ENCODE peak calls at places on chromosomes 2 and 18, in six cellular contexts. M is stimulated activated CD4-positive, alpha-beta T cell treated with anti-CD3 and anti-CD28 coated beads, Interleukin-12 subunit alpha, Interleukin-12 subunit beta, amount 100 ng/mL, for 4 hours; J is fibroblast of pulmonary artery; A is activated CD8-positive, alpha-beta memory T cell treated with anti-CD3 and anti-CD28 coated beads for 48 hours; V is fibroblast of the aortic adventitia; S is uterus. Z is an unnamed sample.

GRCh38 chr2:98484121-98484557 is 39.5 kb downstream of the INPP4A start:
- DNase-seq in M (no peak), J (no peak), A (no peak), V (no peak), S (no peak), Z (no peak)

GRCh38 chr2:148704247-148704646 is 59.7 kb downstream of the EPC2 start:
- DNase-seq in M (no peak), J (no peak), A (no peak), V (no peak), S (no peak), Z (no peak)

GRCh38 chr2:198890490-198890889 is 567.2 kb downstream of the SATB2 start:
- DNase-seq in M (no peak), J (no peak), A (no peak), V (no peak), S (no peak), Z (no peak)

GRCh38 chr2:234290671-234291070 is 206.2 kb downstream of the ARL4C start:
- DNase-seq in M (peak; percentile 60), J (no peak), A (no peak), V (no peak), S (no peak), Z (no peak)

GRCh38 chr18:13813271-13813849 is 10.6 kb upstream of the MC5R start:
- DNase-seq in M (peak; percentile 51), J (peak; percentile 68), A (no peak), V (peak; percentile 68), S (peak; percentile 23), Z (no peak)

GRCh38 chr18:75977069-75977468 is 518.0 kb downstream of the ZNF516 start:
- DNase-seq in M (no peak), J (no peak), A (no peak), V (no peak), S (no peak), Z (no peak)

GRCh38 chr2:140117371-140117770 is 1337.2 kb upstream of the NXPH2 start:
- DNase-seq in M (no peak), J (no peak), A (no peak), V (no peak), S (no peak), Z (no peak)

GRCh38 chr2:222993920-222994650 is 57.9 kb upstream of the KCNE4 start:
- DNase-seq in M (no peak), J (peak; percentile 96), A (no peak), V (peak; percentile 99), S (peak; percentile 95), Z (no peak)

GRCh38 chr18:629303-630150 is 27.9 kb upstream of the TYMS start:
- DNase-seq in M (no peak), J (peak; percentile 23), A (no peak), V (no peak), S (no peak), Z (no peak)

GRCh38 chr2:109499549-109499948 is 114.2 kb downstream of the SEPTIN10 start:
- DNase-seq in M (no peak), J (no peak), A (no peak), V (peak; percentile 12), S (no peak), Z (no peak)

GRCh38 chr2:56741601-56742102 is 557.9 kb downstream of the CCDC85A start:
- DNase-seq in M (no peak), J (peak; percentile 92), A (no peak), V (peak; percentile 88), S (peak; percentile 46), Z (no peak)

GRCh38 chr2:85893428-85894258 is 4.9 kb upstream of the ST3GAL5 start:
- DNase-seq in M (no peak), J (peak; percentile 79), A (no peak), V (peak; percentile 68), S (no peak), Z (no peak)

GRCh38 chr2:30127016-30127893 is 19.6 kb upstream of the YPEL5 start:
- DNase-seq in M (no peak), J (peak; percentile 15), A (no peak), V (peak; percentile 69), S (no peak), Z (no peak)

GRCh38 chr2:226127682-226128081 is 671.9 kb downstream of the IRS1 start:
- DNase-seq in M (no peak), J (no peak), A (no peak), V (no peak), S (no peak), Z (no peak)

GRCh38 chr2:133293544-133294270 is 274.6 kb downstream of the NCKAP5 start:
- DNase-seq in M (no peak), J (peak; percentile 2), A (no peak), V (peak; percentile 19), S (no peak), Z (no peak)

GRCh38 chr2:68251855-68252406 is 401 bp downstream of the PPP3R1 start:
- DNase-seq in M (peak; percentile 45), J (no peak), A (no peak), V (no peak), S (peak; percentile 33), Z (no peak)

GRCh38 chr2:112821142-112821541 is 15.4 kb downstream of the IL1B start:
- DNase-seq in M (no peak), J (no peak), A (peak; percentile 26), V (no peak), S (no peak), Z (no peak)

GRCh38 chr2:241063093-241063551 is 39.0 kb downstream of the MTERF4 start:
- DNase-seq in M (no peak), J (no peak), A (no peak), V (no peak), S (no peak), Z (no peak)

GRCh38 chr2:157076526-157077161 is 180.9 kb upstream of the GALNT5 start:
- DNase-seq in M (no peak), J (no peak), A (no peak), V (no peak), S (no peak), Z (peak; percentile 16)

GRCh38 chr2:72917138-72917874 is at the start of gene EMX1:
- DNase-seq in M (peak; percentile 55), J (no peak), A (no peak), V (no peak), S (no peak), Z (no peak)

GRCh38 chr2:238130696-238131628 is 7.5 kb upstream of the KLHL30 start:
- DNase-seq in M (no peak), J (no peak), A (no peak), V (no peak), S (no peak), Z (no peak)

GRCh38 chr18:35661483-35662146 is 80.1 kb downstream of the GALNT1 start:
- DNase-seq in M (no peak), J (peak; percentile 5), A (no peak), V (peak; percentile 8), S (no peak), Z (no peak)

GRCh38 chr2:203808041-203808750 is 59.4 kb upstream of the CTLA4 start:
- DNase-seq in M (no peak), J (peak; percentile 93), A (no peak), V (peak; percentile 97), S (no peak), Z (no peak)

GRCh38 chr2:224869601-224870000 is 153.4 kb upstream of the CCDC195 start:
- DNase-seq in M (no peak), J (peak; percentile 88), A (no peak), V (peak; percentile 94), S (no peak), Z (no peak)

GRCh38 chr2:173401716-173402326 is 47.1 kb downstream of the CDCA7 start:
- DNase-seq in M (no peak), J (no peak), A (no peak), V (peak; percentile 9), S (no peak), Z (no peak)

GRCh38 chr2:143996974-143997373 is 522.9 kb downstream of the ZEB2 start:
- DNase-seq in M (no peak), J (no peak), A (no peak), V (no peak), S (no peak), Z (no peak)

GRCh38 chr2:207786956-207787516 is 17.3 kb upstream of the FZD5 start:
- DNase-seq in M (no peak), J (no peak), A (no peak), V (no peak), S (no peak), Z (peak; percentile 16)

GRCh38 chr2:127420039-127420864 is 2.0 kb downstream of the PROC start:
- DNase-seq in M (no peak), J (no peak), A (no peak), V (no peak), S (no peak), Z (no peak)

GRCh38 chr2:183149489-183149888 is 25.2 kb downstream of the NUP35 start:
- DNase-seq in M (no peak), J (peak; percentile 61), A (no peak), V (peak; percentile 70), S (no peak), Z (no peak)

GRCh38 chr2:170822885-170823799 is 6.5 kb downstream of the GAD1 start:
- DNase-seq in M (peak; percentile 26), J (no peak), A (no peak), V (no peak), S (no peak), Z (no peak)

GRCh38 chr18:55582325-55582724 is 5.7 kb downstream of the TCF4 start:
- DNase-seq in M (no peak), J (no peak), A (no peak), V (no peak), S (no peak), Z (no peak)

GRCh38 chr2:204871246-204871953 is 326.1 kb downstream of the PARD3B start:
- DNase-seq in M (no peak), J (peak; percentile 75), A (no peak), V (peak; percentile 71), S (no peak), Z (no peak)

GRCh38 chr2:134431837-134432437 is 178.1 kb downstream of the MGAT5 start:
- DNase-seq in M (no peak), J (peak; percentile 55), A (no peak), V (peak; percentile 19), S (no peak), Z (no peak)

GRCh38 chr2:25032094-25032493 is 9.8 kb upstream of the EFR3B start:
- DNase-seq in M (no peak), J (peak; percentile 7), A (no peak), V (peak; percentile 16), S (no peak), Z (peak; percentile 13)

GRCh38 chr2:234635284-234635683 is 138.4 kb upstream of the ARL4C start:
- DNase-seq in M (no peak), J (no peak), A (no peak), V (peak; percentile 28), S (no peak), Z (no peak)

GRCh38 chr2:121877366-121877765 is 121.9 kb downstream of the TSN start:
- DNase-seq in M (no peak), J (no peak), A (no peak), V (no peak), S (no peak), Z (no peak)

GRCh38 chr2:71922501-71923142 is 225.0 kb downstream of the CYP26B1 start:
- DNase-seq in M (no peak), J (no peak), A (no peak), V (no peak), S (no peak), Z (no peak)

GRCh38 chr2:60172801-60173200 is 380.7 kb downstream of the BCL11A start:
- DNase-seq in M (no peak), J (no peak), A (no peak), V (no peak), S (no peak), Z (no peak)

GRCh38 chr18:31093294-31093693 is 8.9 kb downstream of the DSC2 start:
- DNase-seq in M (no peak), J (no peak), A (no peak), V (no peak), S (no peak), Z (no peak)